ENCODE peak calls at places on chromosomes 6 and 20, in five cellular contexts. One of them, this sample, is unnamed.

GRCh38 chr20:41501376-41501775 is 116.8 kb downstream of the CHD6 start:
- DNase-seq in effector memory CD4-positive, alpha-beta T cell: no peak
- DNase-seq in PC-3: no peak
- DNase-seq in left lung: no peak
- DNase-seq in lung: no peak
- DNase-seq in this sample: no peak

GRCh38 chr20:33493076-33493766 is 3.3 kb downstream of the CBFA2T2 start:
- DNase-seq in effector memory CD4-positive, alpha-beta T cell: no peak
- DNase-seq in PC-3: no peak
- DNase-seq in left lung: no peak
- DNase-seq in lung: no peak
- DNase-seq in this sample: no peak

GRCh38 chr6:71139249-71139648 is 149.4 kb upstream of the OGFRL1 start:
- DNase-seq in effector memory CD4-positive, alpha-beta T cell: no peak
- DNase-seq in PC-3: peak; percentile 2
- DNase-seq in left lung: no peak
- DNase-seq in lung: no peak
- DNase-seq in this sample: no peak

GRCh38 chr20:51387125-51387865 is 155.2 kb downstream of the NFATC2 start:
- DNase-seq in effector memory CD4-positive, alpha-beta T cell: no peak
- DNase-seq in PC-3: no peak
- DNase-seq in left lung: no peak
- DNase-seq in lung: no peak
- DNase-seq in this sample: no peak

GRCh38 chr6:7825986-7826385 is 84.6 kb downstream of the TXNDC5 start:
- DNase-seq in effector memory CD4-positive, alpha-beta T cell: no peak
- DNase-seq in PC-3: no peak
- DNase-seq in left lung: no peak
- DNase-seq in lung: no peak
- DNase-seq in this sample: no peak

GRCh38 chr6:166558156-166559025 is 28.1 kb downstream of the RAMACL start:
- DNase-seq in effector memory CD4-positive, alpha-beta T cell: no peak
- DNase-seq in PC-3: peak; percentile 10
- DNase-seq in left lung: no peak
- DNase-seq in lung: no peak
- DNase-seq in this sample: no peak

GRCh38 chr6:131807644-131808459 is at the start of gene ENPP1:
- DNase-seq in effector memory CD4-positive, alpha-beta T cell: peak; percentile 38
- DNase-seq in PC-3: peak; percentile 47
- DNase-seq in left lung: peak; percentile 86
- DNase-seq in lung: peak; percentile 64
- DNase-seq in this sample: peak; percentile 33

GRCh38 chr20:20364016-20364746 is 3.7 kb upstream of the INSM1 start:
- DNase-seq in effector memory CD4-positive, alpha-beta T cell: no peak
- DNase-seq in PC-3: no peak
- DNase-seq in left lung: peak; percentile 65
- DNase-seq in lung: no peak
- DNase-seq in this sample: no peak

GRCh38 chr6:15434263-15434662 is 188.4 kb downstream of the JARID2 start:
- DNase-seq in effector memory CD4-positive, alpha-beta T cell: no peak
- DNase-seq in PC-3: no peak
- DNase-seq in left lung: no peak
- DNase-seq in lung: no peak
- DNase-seq in this sample: no peak

GRCh38 chr6:164107297-164107995 is 692.9 kb downstream of the QKI start:
- DNase-seq in effector memory CD4-positive, alpha-beta T cell: no peak
- DNase-seq in PC-3: no peak
- DNase-seq in left lung: no peak
- DNase-seq in lung: no peak
- DNase-seq in this sample: no peak

GRCh38 chr6:114906096-114906495 is 563.3 kb upstream of the HS3ST5 start:
- DNase-seq in effector memory CD4-positive, alpha-beta T cell: no peak
- DNase-seq in PC-3: no peak
- DNase-seq in left lung: no peak
- DNase-seq in lung: no peak
- DNase-seq in this sample: no peak

GRCh38 chr6:8080338-8081151 is 16.4 kb upstream of the BLOC1S5 start:
- DNase-seq in effector memory CD4-positive, alpha-beta T cell: no peak
- DNase-seq in PC-3: peak; percentile 82
- DNase-seq in left lung: no peak
- DNase-seq in lung: no peak
- DNase-seq in this sample: no peak

GRCh38 chr6:18171861-18172260 is 16.6 kb downstream of the KDM1B start:
- DNase-seq in effector memory CD4-positive, alpha-beta T cell: no peak
- DNase-seq in PC-3: no peak
- DNase-seq in left lung: no peak
- DNase-seq in lung: no peak
- DNase-seq in this sample: no peak

GRCh38 chr20:47546184-47547033 is 44.7 kb downstream of the NCOA3 start:
- DNase-seq in effector memory CD4-positive, alpha-beta T cell: no peak
- DNase-seq in PC-3: peak; percentile 70
- DNase-seq in left lung: no peak
- DNase-seq in lung: no peak
- DNase-seq in this sample: no peak

GRCh38 chr20:20712004-20712473 is 405 bp downstream of the RALGAPA2 start:
- DNase-seq in effector memory CD4-positive, alpha-beta T cell: no peak
- DNase-seq in PC-3: no peak
- DNase-seq in left lung: no peak
- DNase-seq in lung: no peak
- DNase-seq in this sample: no peak

GRCh38 chr20:8946036-8946926 is 122.6 kb upstream of the PLCB4 start:
- DNase-seq in effector memory CD4-positive, alpha-beta T cell: no peak
- DNase-seq in PC-3: no peak
- DNase-seq in left lung: no peak
- DNase-seq in lung: no peak
- DNase-seq in this sample: no peak

GRCh38 chr6:43913388-43914271 is 143.6 kb downstream of the VEGFA start:
- DNase-seq in effector memory CD4-positive, alpha-beta T cell: no peak
- DNase-seq in PC-3: no peak
- DNase-seq in left lung: no peak
- DNase-seq in lung: no peak
- DNase-seq in this sample: no peak

GRCh38 chr20:2872304-2873009 is 824 bp upstream of the PTPRA start:
- DNase-seq in effector memory CD4-positive, alpha-beta T cell: peak; percentile 35
- DNase-seq in PC-3: peak; percentile 46
- DNase-seq in left lung: peak; percentile 90
- DNase-seq in lung: peak; percentile 51
- DNase-seq in this sample: peak; percentile 92

GRCh38 chr20:57244627-57245214 is 21.7 kb downstream of the BMP7 start:
- DNase-seq in effector memory CD4-positive, alpha-beta T cell: no peak
- DNase-seq in PC-3: no peak
- DNase-seq in left lung: no peak
- DNase-seq in lung: no peak
- DNase-seq in this sample: no peak

GRCh38 chr20:22915512-22915911 is 119.6 kb upstream of the SSTR4 start:
- DNase-seq in effector memory CD4-positive, alpha-beta T cell: no peak
- DNase-seq in PC-3: no peak
- DNase-seq in left lung: no peak
- DNase-seq in lung: no peak
- DNase-seq in this sample: no peak

GRCh38 chr6:45378324-45378926 is 691 bp upstream of the SUPT3H start:
- DNase-seq in effector memory CD4-positive, alpha-beta T cell: no peak
- DNase-seq in PC-3: no peak
- DNase-seq in left lung: peak; percentile 76
- DNase-seq in lung: peak; percentile 30
- DNase-seq in this sample: peak; percentile 78

GRCh38 chr6:4929319-4929718 is 74.5 kb downstream of the RPP40 start:
- DNase-seq in effector memory CD4-positive, alpha-beta T cell: no peak
- DNase-seq in PC-3: no peak
- DNase-seq in left lung: no peak
- DNase-seq in lung: no peak
- DNase-seq in this sample: no peak

GRCh38 chr6:158911746-158912158 is 88.2 kb downstream of the RSPH3 start:
- DNase-seq in effector memory CD4-positive, alpha-beta T cell: no peak
- DNase-seq in PC-3: peak; percentile 22
- DNase-seq in left lung: no peak
- DNase-seq in lung: no peak
- DNase-seq in this sample: no peak

GRCh38 chr6:133632906-133633305 is 256.0 kb upstream of the TCF21 start:
- DNase-seq in effector memory CD4-positive, alpha-beta T cell: no peak
- DNase-seq in PC-3: no peak
- DNase-seq in left lung: no peak
- DNase-seq in lung: no peak
- DNase-seq in this sample: no peak

GRCh38 chr20:22289442-22289841 is 294.9 kb downstream of the FOXA2 start:
- DNase-seq in effector memory CD4-positive, alpha-beta T cell: no peak
- DNase-seq in PC-3: no peak
- DNase-seq in left lung: no peak
- DNase-seq in lung: no peak
- DNase-seq in this sample: no peak

GRCh38 chr20:22048241-22048640 is 342.8 kb downstream of the PAX1 start:
- DNase-seq in effector memory CD4-positive, alpha-beta T cell: no peak
- DNase-seq in PC-3: no peak
- DNase-seq in left lung: no peak
- DNase-seq in lung: no peak
- DNase-seq in this sample: no peak

GRCh38 chr6:69880570-69880969 is 14.2 kb downstream of the COL19A1 start:
- DNase-seq in effector memory CD4-positive, alpha-beta T cell: no peak
- DNase-seq in PC-3: no peak
- DNase-seq in left lung: no peak
- DNase-seq in lung: no peak
- DNase-seq in this sample: no peak

GRCh38 chr6:617485-618100 is 39.3 kb downstream of the HUS1B start:
- DNase-seq in effector memory CD4-positive, alpha-beta T cell: no peak
- DNase-seq in PC-3: peak; percentile 69
- DNase-seq in left lung: no peak
- DNase-seq in lung: no peak
- DNase-seq in this sample: no peak

DNA sequence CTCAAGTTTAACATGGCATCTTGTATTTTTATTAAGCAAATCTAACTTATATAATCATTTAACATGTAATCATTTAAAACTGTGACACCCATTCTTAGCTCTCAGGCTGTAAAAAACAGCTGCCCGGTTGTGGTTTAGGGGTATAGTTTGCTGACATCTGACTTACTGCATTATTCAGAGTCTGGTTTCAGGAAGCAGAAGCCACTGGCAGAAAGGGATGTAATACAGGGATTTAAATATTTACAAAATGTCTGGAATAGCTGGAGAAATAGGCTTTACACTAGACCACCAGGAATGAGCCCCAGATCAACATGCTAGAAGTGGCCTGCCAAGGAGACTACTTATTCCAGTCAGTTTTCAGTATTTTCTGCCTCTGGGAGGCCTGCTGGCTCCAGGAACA is 421.1 kb downstream of the CD109 start:
- DNase-seq in effector memory CD4-positive, alpha-beta T cell: no peak
- DNase-seq in PC-3: no peak
- DNase-seq in left lung: no peak
- DNase-seq in lung: no peak
- DNase-seq in this sample: no peak
- H3K27ac ChIP-seq in effector memory CD4-positive, alpha-beta T cell: no peak overlapping the region
- H3K27ac ChIP-seq in PC-3: no peak overlapping the region
- H3K27ac ChIP-seq in left lung: no peak overlapping the region
- H3K27ac ChIP-seq in lung: no peak overlapping the region
- H3K27ac ChIP-seq in this sample: no peak overlapping the region

DNA sequence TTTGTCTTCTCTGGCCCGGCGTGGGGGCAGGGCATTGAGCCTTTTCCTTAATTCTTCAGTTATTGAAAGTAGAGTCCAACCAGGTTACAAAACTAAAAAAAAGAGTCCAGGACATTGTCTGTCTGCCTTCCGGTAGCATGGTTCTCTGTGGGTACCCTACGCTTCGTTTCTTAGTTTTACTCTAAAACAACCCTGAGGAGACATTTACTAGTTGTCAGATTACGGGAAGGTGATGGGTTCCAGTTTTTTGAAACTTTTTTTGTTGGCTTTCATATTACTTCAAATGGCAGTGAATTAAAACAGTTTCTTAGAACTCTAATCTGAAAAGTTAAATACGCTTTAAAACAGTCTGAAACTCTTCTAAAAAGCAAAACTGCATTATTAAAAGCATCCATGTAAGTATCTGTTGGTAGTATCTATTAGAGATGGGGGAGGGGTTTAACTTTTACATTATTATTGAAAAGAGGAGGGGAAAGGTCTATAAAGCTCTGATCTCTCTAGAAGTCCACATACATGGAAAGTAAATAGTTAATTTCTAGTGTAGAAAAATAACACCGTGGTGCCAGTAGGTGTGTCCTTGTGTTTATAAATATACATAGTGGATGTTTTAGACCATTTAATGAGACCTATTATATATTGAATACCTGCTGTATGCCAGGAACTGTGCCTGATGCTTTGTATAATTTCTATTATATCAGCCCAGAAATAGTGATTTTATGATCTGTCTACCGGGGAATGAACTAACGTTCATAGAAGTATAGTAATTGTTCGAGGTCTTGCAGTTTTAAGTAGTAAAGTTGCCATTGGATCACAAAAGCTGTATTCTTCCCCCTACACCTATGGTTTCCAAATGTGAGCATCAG is 2.3 kb downstream of the BICRAL start:
- DNase-seq in effector memory CD4-positive, alpha-beta T cell: no peak
- DNase-seq in PC-3: peak; percentile 21
- DNase-seq in left lung: no peak
- DNase-seq in lung: no peak
- DNase-seq in this sample: no peak
- H3K27ac ChIP-seq in effector memory CD4-positive, alpha-beta T cell: peak overlapping the region; percentile 100
- H3K27ac ChIP-seq in PC-3: peak overlapping the region; percentile 93
- H3K27ac ChIP-seq in left lung: peak overlapping the region; percentile 100
- H3K27ac ChIP-seq in lung: peak overlapping the region; percentile 98
- H3K27ac ChIP-seq in this sample: peak overlapping the region; percentile 99

GRCh38 chr20:62351469-62352401 is 15.4 kb downstream of the LAMA5 start:
- DNase-seq in effector memory CD4-positive, alpha-beta T cell: no peak
- DNase-seq in PC-3: no peak
- DNase-seq in left lung: peak; percentile 78
- DNase-seq in lung: no peak
- DNase-seq in this sample: no peak
- H3K27ac ChIP-seq in effector memory CD4-positive, alpha-beta T cell: no peak overlapping the region
- H3K27ac ChIP-seq in PC-3: peak overlapping the region; percentile 97
- H3K27ac ChIP-seq in left lung: no peak overlapping the region
- H3K27ac ChIP-seq in lung: peak overlapping the region; percentile 84
- H3K27ac ChIP-seq in this sample: no peak overlapping the region

DNA sequence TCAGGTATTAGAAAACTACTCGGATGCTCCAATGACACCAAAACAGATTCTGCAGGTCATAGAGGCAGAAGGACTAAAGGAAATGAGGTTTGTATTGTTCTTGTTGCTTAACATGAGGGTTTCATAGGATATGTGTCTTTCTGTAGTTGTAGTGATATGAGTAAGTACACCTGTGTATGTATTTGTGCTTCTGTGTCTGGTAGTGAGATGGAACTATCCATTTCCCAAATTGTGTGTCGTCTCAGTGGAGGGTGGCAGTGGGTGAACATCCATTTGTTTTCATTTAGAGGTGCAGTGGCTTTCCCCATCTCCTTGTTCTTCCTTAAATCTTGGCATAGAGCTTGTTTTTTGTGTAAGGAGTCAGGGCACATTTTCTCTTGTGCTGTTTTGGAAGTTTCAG is 8.2 kb downstream of the ASXL1 start:
- DNase-seq in effector memory CD4-positive, alpha-beta T cell: no peak
- DNase-seq in PC-3: no peak
- DNase-seq in left lung: no peak
- DNase-seq in lung: no peak
- DNase-seq in this sample: no peak
- H3K27ac ChIP-seq in effector memory CD4-positive, alpha-beta T cell: no peak overlapping the region
- H3K27ac ChIP-seq in PC-3: no peak overlapping the region
- H3K27ac ChIP-seq in left lung: no peak overlapping the region
- H3K27ac ChIP-seq in lung: no peak overlapping the region
- H3K27ac ChIP-seq in this sample: no peak overlapping the region

GRCh38 chr20:49394264-49394663 is 88.2 kb downstream of the KCNB1 start:
- DNase-seq in effector memory CD4-positive, alpha-beta T cell: no peak
- DNase-seq in PC-3: no peak
- DNase-seq in left lung: no peak
- DNase-seq in lung: no peak
- DNase-seq in this sample: no peak
- H3K27ac ChIP-seq in effector memory CD4-positive, alpha-beta T cell: no peak overlapping the region
- H3K27ac ChIP-seq in PC-3: no peak overlapping the region
- H3K27ac ChIP-seq in left lung: no peak overlapping the region
- H3K27ac ChIP-seq in lung: no peak overlapping the region
- H3K27ac ChIP-seq in this sample: no peak overlapping the region

This sample was measured in caudate nucleus.